ENCODE peak calls at places on chromosomes 3 and 15, in six cellular contexts. K is HTR-8/SVneo; D is GM19239; V is NB4; R is posterior vena cava; U is stimulated activated CD8-positive, alpha-beta memory T cell treated with anti-CD3 and anti-CD28 coated beads, Interleukin-12 subunit alpha, Interleukin-12 subunit beta, amount 100 ng/mL, for 4 hours. Q is an unnamed sample.

GRCh38 chr3:43394071-43394501 is 107.7 kb downstream of the SNRK start:
- DNase-seq in K (no peak), D (no peak), V (no peak), R (no peak), U (no peak), Q (no peak)

GRCh38 chr3:126983653-126984390 is 907 bp downstream of the PLXNA1 start:
- DNase-seq in K (peak; percentile 29), D (no peak), V (peak; percentile 28), R (no peak), U (no peak), Q (peak; percentile 69)

GRCh38 chr3:159783780-159784747 is 204.6 kb upstream of the IL12A start:
- DNase-seq in K (no peak), D (no peak), V (no peak), R (no peak), U (no peak), Q (no peak)

GRCh38 chr3:5006755-5007202 is 27.5 kb downstream of the BHLHE40 start:
- DNase-seq in K (no peak), D (no peak), V (no peak), R (no peak), U (peak; percentile 60), Q (peak; percentile 87)

GRCh38 chr15:55758580-55758986 is 15.6 kb upstream of the PRTG start:
- DNase-seq in K (no peak), D (no peak), V (peak; percentile 28), R (no peak), U (no peak), Q (no peak)

GRCh38 chr15:40308844-40309189 is 1.1 kb upstream of the PLCB2 start:
- DNase-seq in K (no peak), D (no peak), V (peak; percentile 91), R (peak; percentile 82), U (peak; percentile 6), Q (peak; percentile 37)

GRCh38 chr15:88654430-88655102 is 15.8 kb downstream of the ISG20 start:
- DNase-seq in K (no peak), D (no peak), V (peak; percentile 1), R (peak; percentile 56), U (no peak), Q (no peak)

GRCh38 chr3:187072102-187072501 is 67.2 kb downstream of the RPL39L start:
- DNase-seq in K (no peak), D (no peak), V (no peak), R (no peak), U (no peak), Q (no peak)

GRCh38 chr15:96358795-96359190 is 28.3 kb downstream of the NR2F2 start:
- DNase-seq in K (no peak), D (no peak), V (no peak), R (no peak), U (no peak), Q (no peak)

GRCh38 chr15:76150508-76150907 is 90.7 kb downstream of the TMEM266 start:
- DNase-seq in K (no peak), D (no peak), V (peak; percentile 66), R (no peak), U (no peak), Q (no peak)

GRCh38 chr3:141379250-141379872 is 11.1 kb downstream of the ZBTB38 start:
- DNase-seq in K (no peak), D (no peak), V (no peak), R (no peak), U (no peak), Q (peak; percentile 24)

GRCh38 chr3:193984378-193984777 is 151.6 kb upstream of the HES1 start:
- DNase-seq in K (no peak), D (no peak), V (no peak), R (no peak), U (no peak), Q (no peak)

GRCh38 chr3:128523591-128523990 is 30.6 kb upstream of the GATA2 start:
- DNase-seq in K (no peak), D (no peak), V (peak; percentile 97), R (no peak), U (no peak), Q (peak; percentile 23)